ENCODE peak calls at places on chromosomes 2 and 18, in six cellular contexts. M is mesendoderm, Q is IMR-90, H is neuronal stem cell, Z is H9, S is H1. B is an unnamed sample.

GRCh38 chr2:235749121-235749780 is 255.4 kb downstream of the AGAP1 start:
- DNase-seq in M (no peak), Q (peak), H (no peak), Z (no peak), S (no peak), B (peak)

GRCh38 chr18:47898696-47899095 is 31.8 kb downstream of the SMAD2 start:
- DNase-seq in M (no peak), Q (no peak), H (no peak), Z (no peak), S (no peak), B (no peak)

GRCh38 chr2:36731941-36732700 is 35.6 kb downstream of the VIT start:
- DNase-seq in M (no peak), Q (peak), H (no peak), Z (no peak), S (no peak), B (no peak)

GRCh38 chr2:134402385-134402784 is 148.5 kb downstream of the MGAT5 start:
- DNase-seq in M (no peak), Q (peak), H (no peak), Z (no peak), S (no peak), B (peak)

GRCh38 chr18:34695300-34695699 is 14.8 kb upstream of the DTNA start:
- DNase-seq in M (no peak), Q (no peak), H (no peak), Z (no peak), S (no peak), B (peak)

GRCh38 chr2:64457518-64457917 is 3.6 kb downstream of the LGALSL start:
- DNase-seq in M (no peak), Q (no peak), H (no peak), Z (no peak), S (no peak), B (no peak)

GRCh38 chr2:183283176-183283575 is 158.9 kb downstream of the NUP35 start:
- DNase-seq in M (no peak), Q (no peak), H (no peak), Z (no peak), S (no peak), B (peak)

GRCh38 chr18:8988262-8988871 is 114.1 kb upstream of the NDUFV2 start:
- DNase-seq in M (peak), Q (peak), H (peak), Z (peak), S (peak), B (peak)

GRCh38 chr2:46045888-46046287 is 251.3 kb upstream of the EPAS1 start:
- DNase-seq in M (peak), Q (no peak), H (no peak), Z (no peak), S (no peak), B (no peak)

GRCh38 chr18:582465-582864 is 2.3 kb downstream of the CETN1 start:
- DNase-seq in M (no peak), Q (no peak), H (no peak), Z (no peak), S (no peak), B (no peak)

GRCh38 chr2:10520154-10520553 is 72.0 kb upstream of the ODC1 start:
- DNase-seq in M (peak), Q (no peak), H (no peak), Z (peak), S (peak), B (no peak)

GRCh38 chr2:45069711-45070664 is 60.7 kb upstream of the SIX2 start:
- DNase-seq in M (no peak), Q (no peak), H (no peak), Z (no peak), S (no peak), B (no peak)

GRCh38 chr2:46131-46470 is 204 bp downstream of the FAM110C start:
- DNase-seq in M (no peak), Q (no peak), H (peak), Z (peak), S (no peak), B (no peak)

DNA sequence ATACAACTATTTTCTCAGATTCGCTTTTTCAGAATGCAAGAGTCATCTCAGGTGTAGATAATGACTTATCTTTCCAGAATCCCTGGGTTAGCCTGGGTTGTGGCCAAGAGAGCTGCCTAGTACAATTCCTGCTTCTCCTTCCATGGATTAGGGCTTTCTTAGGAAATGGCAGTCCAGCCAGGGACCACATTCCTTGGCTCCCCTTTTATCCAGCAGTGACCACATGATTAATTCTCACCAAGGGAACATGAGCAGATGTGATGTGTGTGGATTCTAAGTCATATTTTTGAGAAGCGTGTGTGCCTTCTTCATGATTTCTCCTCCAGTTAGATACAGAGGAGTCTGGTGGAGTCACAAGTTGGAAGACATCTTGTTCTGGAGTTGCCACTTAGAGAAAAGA is 52.8 kb downstream of the KCNE4 start:
- DNase-seq in M (no peak), Q (no peak), H (no peak), Z (no peak), S (no peak), B (no peak)
- H3K27ac ChIP-seq in M (no peak), Q (no peak), H (no peak), Z (no peak), S (no peak), B (no peak)

GRCh38 chr18:25275414-25276001 is 76.5 kb downstream of the ZNF521 start:
- DNase-seq in M (no peak), Q (no peak), H (no peak), Z (no peak), S (no peak), B (no peak)

GRCh38 chr18:25279133-25279532 is 72.8 kb downstream of the ZNF521 start:
- DNase-seq in M (no peak), Q (peak), H (no peak), Z (no peak), S (no peak), B (peak)

GRCh38 chr18:25279961-25280360 is 72.0 kb downstream of the ZNF521 start:
- DNase-seq in M (no peak), Q (no peak), H (no peak), Z (no peak), S (no peak), B (no peak)

GRCh38 chr18:25279556-25279955 is 72.4 kb downstream of the ZNF521 start:
- DNase-seq in M (no peak), Q (peak), H (no peak), Z (no peak), S (no peak), B (peak)

DNA sequence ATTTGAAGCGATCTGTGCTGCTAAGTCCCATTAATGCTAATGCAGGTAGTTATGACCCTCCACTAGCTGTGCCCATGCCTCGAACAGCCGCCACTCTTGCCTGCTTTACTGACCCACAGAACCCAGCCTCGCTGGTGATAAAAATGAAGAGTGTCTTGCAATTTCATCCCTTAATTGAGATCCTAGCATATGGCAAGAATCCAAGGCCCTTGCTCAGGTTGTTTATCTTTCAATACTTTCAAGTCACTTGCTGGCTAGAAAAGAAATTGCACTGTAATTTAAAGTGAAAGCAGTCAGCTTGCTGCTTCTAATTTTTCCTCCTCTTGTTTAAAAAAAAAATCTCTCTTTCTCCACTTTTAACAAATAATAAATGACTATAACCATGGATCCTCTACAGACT is 73.6 kb downstream of the ZNF521 start:
- DNase-seq in M (no peak), Q (peak), H (no peak), Z (no peak), S (no peak), B (peak)
- H3K23ac ChIP-seq in M (no peak), Q (no peak), H (no peak), Z (no peak), S (no peak), B (no peak)

GRCh38 chr2:188965554-188965953 is 8.6 kb upstream of the COL3A1 start:
- DNase-seq in M (no peak), Q (no peak), H (no peak), Z (no peak), S (no peak), B (no peak)
- H3K27ac ChIP-seq in M (no peak), Q (no peak), H (no peak), Z (no peak), S (no peak), B (no peak)

DNA sequence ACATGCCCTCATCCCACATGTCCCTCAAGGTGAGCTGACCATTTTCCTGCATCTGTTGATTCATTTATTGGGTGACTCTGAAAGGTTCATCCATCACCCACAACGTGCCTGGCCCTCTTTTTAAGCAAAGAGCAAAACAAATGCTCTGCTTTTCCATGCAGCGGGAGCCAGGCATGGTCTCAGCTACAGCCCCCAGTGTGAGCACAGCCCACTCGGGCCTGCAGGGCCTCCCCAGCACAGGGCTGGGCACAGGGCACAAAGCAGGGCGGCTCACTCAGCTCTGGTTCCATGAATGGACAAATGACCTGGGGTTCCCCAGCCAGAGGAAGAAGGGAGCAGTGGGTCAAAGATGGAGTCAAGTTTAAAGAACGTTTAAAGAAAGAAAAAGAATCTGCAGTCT is 24.1 kb upstream of the OTOS start:
- DNase-seq in M (no peak), Q (no peak), H (no peak), Z (no peak), S (no peak), B (no peak)
- H3K23ac ChIP-seq in M (no peak), Q (no peak), H (no peak), Z (no peak), S (no peak), B (no peak)

B was measured in mesenchymal stem cell.